ENCODE peak calls at places on chromosomes 13 and 19, in ten cellular contexts. K is activated naive CD8-positive, alpha-beta T cell treated with anti-CD3 and anti-CD28 coated beads, Interleukin-2, amount 50 U/mL, for 24 hours; R is GM18507; G is renal cortical epithelial cell; L is left lung; X is NCI-H1694 treated with DMSO at 0.1 percent for 48 hours; Q is AG08395; O is T1000; P is AG04449; T is NCI-H2029. S is an unnamed sample.

GRCh38 chr13:94542917-94543316 is 53.0 kb downstream of the TGDS start:
- DNase-seq in R (no peak), T (no peak), Q (no peak), L (no peak), O (no peak), X (no peak), K (no peak), G (no peak), P (no peak), S (no peak)

GRCh38 chr13:34035676-34036325 is 217.9 kb downstream of the RFC3 start:
- DNase-seq in G (no peak), T (no peak), L (no peak), O (no peak), Q (peak), R (no peak), P (no peak), X (no peak), K (no peak), S (no peak)

GRCh38 chr19:15010497-15011255 is 31.0 kb upstream of the SLC1A6 start:
- DNase-seq in G (no peak), P (no peak), T (no peak), X (no peak), O (no peak), L (no peak), K (peak), Q (no peak), R (no peak), S (no peak)

GRCh38 chr19:10043286-10043927 is 30.1 kb downstream of the RDH8 start:
- DNase-seq in K (no peak), L (no peak), G (no peak), O (peak), X (no peak), T (no peak), Q (no peak), R (no peak), P (no peak), S (no peak)

GRCh38 chr13:69970521-69970920 is 137.1 kb upstream of the ATXN8OS start:
- DNase-seq in L (no peak), P (no peak), X (no peak), K (no peak), Q (no peak), T (no peak), R (no peak), G (peak), O (no peak), S (peak)

GRCh38 chr19:13770013-13770635 is 4.1 kb upstream of the C19orf53 start:
- DNase-seq in Q (no peak), X (no peak), K (no peak), T (no peak), P (no peak), G (peak), R (no peak), O (no peak), L (no peak), S (peak)

GRCh38 chr19:13093407-13094284 is 9.0 kb downstream of the LYL1 start:
- DNase-seq in K (peak), O (peak), R (peak), T (peak), X (peak), L (peak), P (no peak), Q (peak), G (peak), S (no peak)

GRCh38 chr13:43751624-43752023 is 35.1 kb downstream of the ENOX1 start:
- DNase-seq in L (no peak), T (no peak), R (no peak), X (no peak), G (no peak), Q (no peak), P (no peak), K (no peak), O (no peak), S (no peak)

GRCh38 chr19:51698296-51698695 is 5.2 kb downstream of the SPACA6 start:
- DNase-seq in X (no peak), P (no peak), G (no peak), Q (no peak), L (no peak), O (no peak), T (no peak), K (no peak), R (no peak), S (no peak)

GRCh38 chr13:73883162-73883561 is 251.0 kb downstream of the KLF12 start:
- DNase-seq in G (no peak), X (no peak), O (no peak), Q (no peak), P (no peak), L (no peak), T (no peak), K (no peak), R (no peak), S (no peak)

GRCh38 chr19:18059297-18059696 is 27.4 kb downstream of the IL12RB1 start:
- DNase-seq in X (no peak), R (no peak), L (no peak), T (no peak), K (no peak), O (no peak), P (no peak), G (no peak), Q (no peak), S (no peak)

GRCh38 chr19:38035515-38036495 is 128.8 kb downstream of the SIPA1L3 start:
- DNase-seq in K (no peak), O (no peak), L (peak), R (no peak), T (no peak), P (no peak), G (peak), Q (peak), X (no peak), S (no peak)

GRCh38 chr13:95552539-95553270 is at the start of gene CLDN10:
- DNase-seq in R (no peak), G (no peak), T (no peak), O (no peak), P (no peak), K (peak), L (peak), Q (no peak), X (no peak), S (no peak)

GRCh38 chr13:93066187-93066586 is 160.4 kb upstream of the GPC6 start:
- DNase-seq in O (peak), T (no peak), Q (peak), K (no peak), R (no peak), X (no peak), P (no peak), L (no peak), G (peak), S (no peak)

GRCh38 chr19:44587863-44588752 is 25.3 kb upstream of the IGSF23 start:
- DNase-seq in L (no peak), Q (peak), X (no peak), K (peak), G (peak), P (peak), R (no peak), T (peak), O (peak), S (peak)

GRCh38 chr13:40401911-40402776 is 264.3 kb downstream of the FOXO1 start:
- DNase-seq in L (peak), O (peak), P (peak), X (no peak), K (peak), R (peak), T (peak), Q (peak), G (peak), S (peak)

GRCh38 chr13:44955421-44955820 is 33.9 kb downstream of the NUFIP1 start:
- DNase-seq in R (no peak), P (no peak), K (no peak), O (no peak), G (no peak), L (no peak), T (no peak), X (no peak), Q (no peak), S (no peak)

GRCh38 chr13:51738226-51738905 is 65.6 kb downstream of the DHRS12 start:
- DNase-seq in X (no peak), P (no peak), Q (no peak), K (no peak), T (no peak), R (no peak), O (no peak), G (no peak), L (no peak), S (no peak)

GRCh38 chr13:101152184-101152583 is 264.1 kb downstream of the NALCN start:
- DNase-seq in X (no peak), R (no peak), P (no peak), K (no peak), O (no peak), Q (no peak), G (no peak), T (no peak), L (no peak), S (no peak)

GRCh38 chr19:15463865-15464371 is 426 bp downstream of the RASAL3 start:
- DNase-seq in L (peak), X (no peak), G (no peak), T (no peak), Q (no peak), P (no peak), K (peak), O (no peak), R (peak), S (no peak)

GRCh38 chr19:6126335-6126974 is 9.0 kb upstream of the ACSBG2 start:
- DNase-seq in K (peak), O (no peak), T (peak), G (peak), Q (peak), X (peak), P (no peak), L (no peak), R (peak), S (no peak)

GRCh38 chr13:41271456-41272285 is 8.3 kb upstream of the MTRF1 start:
- DNase-seq in Q (no peak), K (peak), L (no peak), R (no peak), X (no peak), O (no peak), G (peak), T (no peak), P (no peak), S (no peak)

GRCh38 chr13:48902421-48902820 is 73.3 kb upstream of the FNDC3A start:
- DNase-seq in Q (peak), L (no peak), R (no peak), X (no peak), O (no peak), T (no peak), G (peak), P (no peak), K (no peak), S (peak)

GRCh38 chr19:57075801-57076492 is 43.8 kb upstream of the USP29 start:
- DNase-seq in R (no peak), T (no peak), X (no peak), Q (no peak), K (no peak), P (no peak), L (no peak), G (no peak), O (no peak), S (no peak)

GRCh38 chr19:9431475-9431874 is 3.9 kb downstream of the ZNF266 start:
- DNase-seq in O (no peak), L (no peak), P (no peak), R (no peak), X (no peak), T (no peak), Q (peak), G (no peak), K (peak), S (no peak)

GRCh38 chr13:106566682-106567420 is 1.1 kb downstream of the ARGLU1 start:
- DNase-seq in G (peak), K (peak), P (no peak), O (no peak), X (peak), R (no peak), T (peak), Q (peak), L (no peak), S (no peak)

GRCh38 chr13:19764237-19764636 is 18.5 kb downstream of the PSPC1 start:
- DNase-seq in Q (no peak), K (no peak), L (no peak), X (no peak), O (no peak), T (no peak), R (no peak), G (no peak), P (no peak), S (no peak)

GRCh38 chr13:30077338-30077737 is 226.9 kb upstream of the UBL3 start:
- DNase-seq in X (no peak), G (no peak), O (no peak), R (no peak), K (no peak), P (no peak), L (no peak), Q (no peak), T (no peak), S (no peak)

GRCh38 chr13:39888865-39889810 is 233.7 kb downstream of the COG6 start:
- DNase-seq in G (peak), K (no peak), X (no peak), P (no peak), T (no peak), Q (peak), R (no peak), O (no peak), L (no peak), S (no peak)

GRCh38 chr19:48403606-48404005 is 10.1 kb downstream of the GRIN2D start:
- DNase-seq in T (peak), R (no peak), G (peak), X (peak), O (no peak), K (no peak), Q (peak), L (no peak), P (no peak), S (no peak)

GRCh38 chr13:24215732-24216131 is 55.2 kb downstream of the SPATA13 start:
- DNase-seq in L (no peak), K (no peak), R (no peak), T (peak), Q (peak), O (no peak), G (peak), P (no peak), X (no peak), S (peak)

GRCh38 chr13:52707375-52707774 is 32.2 kb downstream of the CNMD start:
- DNase-seq in T (no peak), O (no peak), Q (no peak), K (no peak), X (peak), R (no peak), L (no peak), G (no peak), P (no peak), S (no peak)

GRCh38 chr19:20371911-20372310 is 193.7 kb downstream of the ZNF737 start:
- DNase-seq in K (no peak), L (no peak), G (no peak), X (no peak), Q (no peak), O (no peak), P (no peak), R (no peak), T (no peak), S (no peak)

GRCh38 chr13:112464720-112465119 is 88.6 kb downstream of the SPACA7 start:
- DNase-seq in X (no peak), O (no peak), L (no peak), G (no peak), P (no peak), K (no peak), T (no peak), R (no peak), Q (no peak), S (no peak)

GRCh38 chr19:30227661-30228112 is 144.5 kb upstream of the ZNF536 start:
- DNase-seq in L (peak), P (no peak), K (peak), G (no peak), Q (peak), R (peak), X (no peak), T (peak), O (no peak), S (no peak)

S was measured in epithelial cell of proximal tubule.